ENCODE peak calls at places on chromosomes 4 and X, in eight cellular contexts. P, O, N, V, C, Q, U and R are unnamed samples.

GRCh38 chr4:99746443-99746842 is 70.2 kb upstream of the DAPP1 start:
- DNase-seq in P (no peak), O (no peak), N (no peak), V (no peak), C (no peak), Q (no peak), U (peak; percentile 59), R (no peak)

GRCh38 chr4:105895609-105896460 is 564 bp downstream of the NPNT start:
- DNase-seq in P (peak; percentile 6), O (peak; percentile 1), N (no peak), V (peak; percentile 82), C (no peak), Q (peak; percentile 35), U (no peak), R (peak; percentile 24)

GRCh38 chr4:145937990-145938611 is 522 bp downstream of the ZNF827 start:
- DNase-seq in P (no peak), O (peak; percentile 63), N (peak; percentile 27), V (no peak), C (no peak), Q (peak; percentile 35), U (peak; percentile 87), R (no peak)

GRCh38 chrX:17465201-17465600 is 90.2 kb downstream of the NHS start:
- DNase-seq in P (no peak), O (no peak), N (no peak), V (no peak), C (no peak), Q (no peak), U (no peak), R (no peak)

GRCh38 chr4:4677825-4678522 is 136.1 kb upstream of the STX18 start:
- DNase-seq in P (no peak), O (no peak), N (peak; percentile 59), V (no peak), C (no peak), Q (no peak), U (peak; percentile 53), R (no peak)

GRCh38 chr4:107888237-107888636 is 43.1 kb upstream of the CYP2U1 start:
- DNase-seq in P (no peak), O (no peak), N (no peak), V (no peak), C (no peak), Q (no peak), U (peak; percentile 39), R (no peak)

GRCh38 chrX:18895157-18895952 is 88.6 kb downstream of the PHKA2 start:
- DNase-seq in P (no peak), O (no peak), N (peak; percentile 37), V (peak; percentile 66), C (no peak), Q (no peak), U (no peak), R (no peak)

GRCh38 chr4:140856692-140857091 is 100.5 kb upstream of the TBC1D9 start:
- DNase-seq in P (peak; percentile 60), O (no peak), N (peak; percentile 22), V (no peak), C (no peak), Q (peak; percentile 51), U (no peak), R (peak; percentile 62)

GRCh38 chr4:76930721-76931481 is 18.7 kb upstream of the SEPTIN11 start:
- DNase-seq in P (no peak), O (no peak), N (no peak), V (no peak), C (no peak), Q (no peak), U (no peak), R (peak; percentile 9)

GRCh38 chrX:67922950-67923349 is 379.1 kb downstream of the AR start:
- DNase-seq in P (no peak), O (no peak), N (no peak), V (no peak), C (no peak), Q (no peak), U (no peak), R (no peak)

GRCh38 chrX:40543661-40544328 is 37.0 kb upstream of the ATP6AP2 start:
- DNase-seq in P (peak; percentile 3), O (peak; percentile 19), N (peak; percentile 71), V (no peak), C (no peak), Q (peak; percentile 82), U (peak; percentile 84), R (no peak)

GRCh38 chr4:3744901-3745300 is 21.3 kb upstream of the ADRA2C start:
- DNase-seq in P (no peak), O (no peak), N (no peak), V (no peak), C (no peak), Q (no peak), U (no peak), R (no peak)

GRCh38 chr4:26873391-26874026 is 12.9 kb downstream of the STIM2 start:
- DNase-seq in P (no peak), O (peak; percentile 80), N (no peak), V (no peak), C (no peak), Q (no peak), U (no peak), R (no peak)

GRCh38 chrX:10119399-10119990 is 37.3 kb upstream of the CLCN4 start:
- DNase-seq in P (peak; percentile 46), O (peak; percentile 81), N (peak; percentile 91), V (no peak), C (peak; percentile 28), Q (peak; percentile 73), U (peak; percentile 91), R (peak; percentile 6)

GRCh38 chrX:116009871-116010710 is 160.5 kb upstream of the AGTR2 start:
- DNase-seq in P (no peak), O (no peak), N (no peak), V (peak; percentile 70), C (no peak), Q (no peak), U (no peak), R (no peak)

GRCh38 chr4:93780080-93780479 is 48.5 kb upstream of the ATOH1 start:
- DNase-seq in P (no peak), O (no peak), N (no peak), V (no peak), C (no peak), Q (no peak), U (no peak), R (no peak)

GRCh38 chr4:56976283-56976877 is 1.0 kb downstream of the NOA1 start:
- DNase-seq in P (no peak), O (no peak), N (no peak), V (peak; percentile 70), C (no peak), Q (no peak), U (peak; percentile 44), R (peak; percentile 3)

GRCh38 chrX:136214551-136214950 is 36.6 kb downstream of the MAP7D3 start:
- DNase-seq in P (peak; percentile 82), O (no peak), N (peak; percentile 75), V (no peak), C (no peak), Q (peak; percentile 92), U (no peak), R (peak; percentile 66)
- H3K9me3 ChIP-seq in P (peaks cover 3% of the 10 kb centered on the region), O (no peaks in the 10 kb centered on the region), N (no peaks in the 10 kb centered on the region), V (no peaks in the 10 kb centered on the region), C (no peaks in the 10 kb centered on the region), Q (no peaks in the 10 kb centered on the region), U (no peaks in the 10 kb centered on the region), R (no peaks in the 10 kb centered on the region)

DNA sequence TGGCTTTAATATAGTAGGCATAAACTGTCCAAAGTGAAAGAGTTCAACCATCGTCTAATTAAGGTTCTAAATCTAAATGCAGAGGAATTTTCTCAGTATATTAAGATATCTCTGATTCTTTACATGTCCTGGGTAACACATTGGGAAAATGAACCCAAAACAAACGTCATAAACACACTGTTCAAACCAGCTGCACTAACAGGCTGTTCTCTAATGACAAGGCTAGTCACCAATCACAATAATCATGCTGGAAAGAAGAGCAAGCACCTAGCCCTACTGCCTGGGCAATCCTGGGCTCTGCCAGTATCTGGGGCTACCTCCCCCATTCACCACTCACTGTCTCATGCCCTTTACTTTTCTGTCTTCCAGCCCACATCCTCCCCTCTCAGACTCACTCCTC is 107.9 kb downstream of the EFHC2 start:
- DNase-seq in P (no peak), O (no peak), N (no peak), V (no peak), C (no peak), Q (no peak), U (no peak), R (no peak)
- H3K27me3 ChIP-seq in P (no peaks in the 10 kb centered on the region), O (no peaks in the 10 kb centered on the region), N (peaks cover 7% of the 10 kb centered on the region), V (no peaks in the 10 kb centered on the region), C (no peaks in the 10 kb centered on the region), Q (no peaks in the 10 kb centered on the region), U (no peaks in the 10 kb centered on the region), R (no peaks in the 10 kb centered on the region)

DNA sequence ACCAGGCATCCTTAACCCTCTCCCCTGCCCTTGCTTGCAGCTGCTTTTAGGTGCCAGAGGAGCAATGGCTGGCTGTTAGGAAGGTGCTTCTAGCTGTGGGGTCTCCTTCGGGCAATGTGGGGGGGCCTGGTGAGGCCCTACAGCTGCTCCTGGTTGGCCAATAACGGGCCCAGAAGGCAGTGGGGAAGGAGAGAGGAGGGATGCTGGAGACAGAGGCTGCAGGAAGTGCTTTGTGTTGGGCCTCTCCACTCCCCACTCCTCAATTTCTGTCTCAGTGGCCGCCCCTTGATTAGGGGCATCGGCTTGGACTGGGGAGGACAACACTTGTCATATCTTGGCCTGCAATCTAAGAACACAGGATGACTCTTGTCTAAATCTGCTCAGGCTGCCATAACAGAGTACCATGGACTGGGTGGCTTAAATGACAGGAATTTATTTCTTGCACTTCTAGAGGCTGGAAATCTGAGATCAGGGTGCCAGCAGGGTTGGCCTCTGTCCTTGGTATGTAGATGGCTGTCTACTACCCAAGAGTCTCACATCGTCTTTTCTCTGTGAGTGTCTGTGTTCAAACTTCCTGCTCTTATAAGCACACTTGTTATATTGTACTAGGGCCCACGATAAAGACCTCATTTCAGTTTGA is 374.3 kb downstream of the MID1IP1 start:
- DNase-seq in P (no peak), O (no peak), N (no peak), V (no peak), C (no peak), Q (no peak), U (no peak), R (no peak)
- H3K4me3 ChIP-seq in P (no peak overlapping the region), O (peak overlapping the region; percentile 31), N (no peak overlapping the region), V (no peak overlapping the region), C (no peak overlapping the region), Q (no peak overlapping the region), U (no peak overlapping the region), R (no peak overlapping the region)

GRCh38 chrX:56729152-56729557 is at the start of gene NBDY:
- DNase-seq in P (peak; percentile 59), O (peak; percentile 47), N (peak; percentile 37), V (peak; percentile 63), C (no peak), Q (peak; percentile 50), U (peak; percentile 76), R (peak; percentile 26)
- H3K9me3 ChIP-seq in P (no peaks in the 10 kb centered on the region), O (no peaks in the 10 kb centered on the region), N (no peaks in the 10 kb centered on the region), V (no peaks in the 10 kb centered on the region), C (no peaks in the 10 kb centered on the region), Q (no peaks in the 10 kb centered on the region), U (no peaks in the 10 kb centered on the region), R (no peaks in the 10 kb centered on the region)